ENCODE peak calls at places on chromosomes 7 and 10, in ten cellular contexts. T is activated CD8-positive, alpha-beta memory T cell treated with anti-CD3 and anti-CD28 coated beads, Interleukin-2, amount 10 ng/mL, durations not matched to agents 7 days and 5 days; R is stromal cell of bone marrow; I is dermis microvascular lymphatic vessel endothelial cell; J is posterior cingulate gyrus; N is activated T-cell treated with anti-CD3 and anti-CD28 coated beads for 48 hours; D is heart right ventricle; C is GDM1; W is EL; U is AG20443. Y is an unnamed sample.

GRCh38 chr10:1939016-1939415 is 201.7 kb upstream of the ADARB2 start:
- DNase-seq in T (no peak), R (no peak), I (no peak), J (no peak), N (peak), D (no peak), C (no peak), W (no peak), U (no peak), Y (no peak)

GRCh38 chr7:75943864-75944263 is 28.9 kb downstream of the POR start:
- DNase-seq in T (no peak), R (peak), I (peak), J (no peak), N (no peak), D (no peak), C (no peak), W (peak), U (peak), Y (peak)

GRCh38 chr7:120805636-120806388 is 52.1 kb downstream of the TSPAN12 start:
- DNase-seq in T (peak), R (peak), I (peak), J (no peak), N (peak), D (no peak), C (peak), W (peak), U (peak), Y (peak)

GRCh38 chr7:43467846-43468245 is 115.1 kb upstream of the STK17A start:
- DNase-seq in T (no peak), R (no peak), I (no peak), J (no peak), N (no peak), D (no peak), C (no peak), W (no peak), U (no peak), Y (no peak)

GRCh38 chr10:110861930-110862677 is 9.6 kb upstream of the PDCD4 start:
- DNase-seq in T (no peak), R (no peak), I (no peak), J (no peak), N (no peak), D (no peak), C (no peak), W (no peak), U (no peak), Y (peak)

GRCh38 chr10:15236340-15236739 is 67.8 kb upstream of the NMT2 start:
- DNase-seq in T (no peak), R (no peak), I (no peak), J (no peak), N (no peak), D (no peak), C (no peak), W (peak), U (peak), Y (peak)

GRCh38 chr7:22117222-22117621 is 171.5 kb upstream of the CDCA7L start:
- DNase-seq in T (peak), R (peak), I (no peak), J (no peak), N (no peak), D (no peak), C (no peak), W (no peak), U (no peak), Y (no peak)

GRCh38 chr10:49387029-49387428 is 8.9 kb downstream of the DRGX start:
- DNase-seq in T (no peak), R (peak), I (no peak), J (no peak), N (no peak), D (no peak), C (no peak), W (peak), U (peak), Y (peak)

GRCh38 chr10:80539421-80539999 is 1.8 kb downstream of the SH2D4B start:
- DNase-seq in T (no peak), R (no peak), I (no peak), J (no peak), N (no peak), D (no peak), C (no peak), W (no peak), U (no peak), Y (no peak)

GRCh38 chr10:24951201-24952145 is 933 bp downstream of the PRTFDC1 start:
- DNase-seq in T (peak), R (no peak), I (peak), J (peak), N (no peak), D (no peak), C (no peak), W (peak), U (peak), Y (no peak)

GRCh38 chr7:115910541-115911164 is 119.9 kb downstream of the TFEC start:
- DNase-seq in T (no peak), R (peak), I (peak), J (no peak), N (no peak), D (no peak), C (peak), W (peak), U (peak), Y (peak)

GRCh38 chr7:2527505-2528464 is 8.2 kb downstream of the LFNG start:
- DNase-seq in T (peak), R (peak), I (peak), J (no peak), N (no peak), D (peak), C (no peak), W (peak), U (peak), Y (peak)

GRCh38 chr7:46139079-46139478 is 218.0 kb upstream of the IGFBP3 start:
- DNase-seq in T (no peak), R (no peak), I (no peak), J (no peak), N (no peak), D (no peak), C (no peak), W (peak), U (peak), Y (peak)

GRCh38 chr7:75719626-75720025 is 19.1 kb downstream of the HIP1 start:
- DNase-seq in T (no peak), R (no peak), I (no peak), J (no peak), N (no peak), D (no peak), C (no peak), W (no peak), U (no peak), Y (no peak)

GRCh38 chr7:21383833-21384220 is 44.1 kb upstream of the SP4 start:
- DNase-seq in T (peak), R (no peak), I (no peak), J (no peak), N (no peak), D (no peak), C (no peak), W (no peak), U (no peak), Y (no peak)